ENCODE peak calls at places on chromosomes 13 and 19, in six cellular contexts. V, G, P, A, B and I are unnamed samples.

GRCh38 chr13:44912617-44913016 is 76.7 kb downstream of the NUFIP1 start:
- DNase-seq in V (no peak), G (no peak), P (no peak), A (no peak), B (no peak), I (no peak)

GRCh38 chr13:69324109-69324886 is 783.3 kb upstream of the ATXN8OS start:
- DNase-seq in V (no peak), G (peak; percentile 3), P (peak; percentile 56), A (no peak), B (peak; percentile 4), I (no peak)

GRCh38 chr13:23687614-23688013 is 117.4 kb downstream of the TNFRSF19 start:
- DNase-seq in V (no peak), G (no peak), P (no peak), A (peak; percentile 48), B (no peak), I (no peak)

GRCh38 chr13:34567558-34567957 is 374.5 kb upstream of the NBEA start:
- DNase-seq in V (no peak), G (no peak), P (no peak), A (no peak), B (no peak), I (no peak)

GRCh38 chr19:13839193-13839937 is 37.6 kb upstream of the NANOS3 start:
- DNase-seq in V (no peak), G (no peak), P (peak; percentile 72), A (peak; percentile 84), B (peak; percentile 76), I (peak; percentile 79)

GRCh38 chr13:52832268-52832667 is 16.2 kb downstream of the PCDH8 start:
- DNase-seq in V (no peak), G (no peak), P (no peak), A (no peak), B (no peak), I (no peak)

GRCh38 chr19:7969560-7969949 is 26.1 kb upstream of the TIMM44 start:
- DNase-seq in V (no peak), G (no peak), P (no peak), A (no peak), B (no peak), I (no peak)

GRCh38 chr13:107576430-107576829 is 638.9 kb downstream of the LIG4 start:
- DNase-seq in V (no peak), G (no peak), P (no peak), A (peak; percentile 35), B (no peak), I (peak; percentile 19)

GRCh38 chr19:56083668-56084067 is 37.4 kb downstream of the ZNF787 start:
- DNase-seq in V (no peak), G (no peak), P (no peak), A (no peak), B (no peak), I (no peak)

GRCh38 chr19:33111587-33111986 is 20.3 kb upstream of the WDR88 start:
- DNase-seq in V (no peak), G (no peak), P (no peak), A (no peak), B (no peak), I (no peak)

GRCh38 chr13:47803131-47803530 is 197.9 kb downstream of the SUCLA2 start:
- DNase-seq in V (no peak), G (no peak), P (no peak), A (no peak), B (no peak), I (no peak)

GRCh38 chr13:42000836-42001235 is 39.9 kb upstream of the VWA8 start:
- DNase-seq in V (no peak), G (no peak), P (no peak), A (no peak), B (no peak), I (no peak)

DNA sequence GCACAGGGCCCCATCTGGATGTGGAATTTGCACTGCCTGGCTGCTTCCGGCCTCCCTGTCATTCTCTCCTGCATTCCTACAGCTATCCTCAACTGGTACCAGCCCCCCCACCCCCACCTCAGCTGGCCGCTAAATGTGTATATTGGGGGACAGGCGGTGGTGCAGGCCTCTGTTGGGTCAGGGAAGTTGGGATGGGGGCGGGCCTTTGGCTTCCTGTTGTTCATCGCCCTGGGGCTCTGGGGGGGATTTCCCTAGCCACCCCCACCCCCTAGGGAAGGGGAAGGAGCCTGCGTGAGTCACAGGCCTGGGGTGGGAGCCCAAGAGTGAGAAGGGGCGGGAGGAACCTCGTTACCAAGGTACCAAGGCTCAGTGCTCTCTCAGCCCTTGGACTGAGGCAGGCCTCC is 10.6 kb downstream of the POU2F2 start:
- DNase-seq in V (peak; percentile 35), G (no peak), P (peak; percentile 33), A (peak; percentile 88), B (peak; percentile 67), I (peak; percentile 40)
- H2AFZ ChIP-seq in V (no peak overlapping the region), G (peak overlapping the region; percentile 10), P (no peak overlapping the region), A (peak overlapping the region; percentile 86), B (no peak overlapping the region), I (no peak overlapping the region)

DNA sequence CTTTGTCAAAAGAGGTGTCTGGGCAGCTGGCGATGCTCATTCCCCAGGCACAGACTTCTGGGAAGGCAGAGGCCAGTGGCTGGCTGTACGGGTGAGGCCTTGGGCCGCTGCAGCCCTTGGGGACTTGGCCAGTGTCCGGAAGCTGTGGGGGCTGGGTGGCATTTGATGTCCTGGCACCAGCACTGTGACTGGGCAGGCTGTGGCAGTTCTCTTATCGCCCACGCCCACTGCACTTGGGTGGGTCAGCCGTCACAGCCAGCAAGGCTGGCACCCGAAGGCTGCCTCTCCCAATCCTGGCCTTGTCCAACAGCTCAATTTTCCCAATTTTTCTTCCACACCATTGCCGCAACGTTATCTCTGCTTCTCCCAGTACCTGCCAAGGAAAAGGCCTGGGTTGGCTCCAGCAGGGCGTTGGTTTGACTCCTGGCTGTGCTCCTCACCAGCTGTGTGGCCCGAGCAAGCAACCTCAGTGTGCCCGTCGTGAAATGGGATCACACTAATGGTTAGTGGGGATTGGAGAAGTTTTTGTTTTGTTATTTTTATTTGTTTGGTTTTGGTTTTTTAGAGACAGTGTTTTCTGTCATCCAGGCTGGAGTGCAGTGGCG is 12.7 kb upstream of the SLC44A2 start:
- DNase-seq in V (no peak), G (no peak), P (peak; percentile 19), A (no peak), B (no peak), I (peak; percentile 64)
- H2AFZ ChIP-seq in V (no peak overlapping the region), G (no peak overlapping the region), P (peak overlapping the region; percentile 20), A (peak overlapping the region; percentile 16), B (no peak overlapping the region), I (no peak overlapping the region)

GRCh38 chr13:63088226-63088625 is 1672.6 kb upstream of the PCDH20 start:
- DNase-seq in V (no peak), G (no peak), P (peak; percentile 33), A (peak; percentile 59), B (no peak), I (no peak)
- H2AFZ ChIP-seq in V (peak overlapping the region; percentile 46), G (peak overlapping the region; percentile 61), P (no peak overlapping the region), A (peak overlapping the region; percentile 59), B (no peak overlapping the region), I (no peak overlapping the region)

GRCh38 chr19:40799558-40800338 is 757 bp downstream of the EGLN2 start:
- DNase-seq in V (no peak), G (no peak), P (no peak), A (no peak), B (peak; percentile 64), I (no peak)

GRCh38 chr19:40798223-40798996 is 581 bp upstream of the EGLN2 start:
- DNase-seq in V (peak; percentile 100), G (peak; percentile 100), P (peak; percentile 100), A (peak; percentile 99), B (peak; percentile 100), I (peak; percentile 100)

GRCh38 chr19:40798997-40799557 is at the start of gene EGLN2:
- DNase-seq in V (no peak), G (no peak), P (no peak), A (no peak), B (no peak), I (no peak)

GRCh38 chr19:40797166-40797962 is 1.6 kb upstream of the EGLN2 start:
- DNase-seq in V (no peak), G (no peak), P (no peak), A (no peak), B (no peak), I (no peak)

DNA sequence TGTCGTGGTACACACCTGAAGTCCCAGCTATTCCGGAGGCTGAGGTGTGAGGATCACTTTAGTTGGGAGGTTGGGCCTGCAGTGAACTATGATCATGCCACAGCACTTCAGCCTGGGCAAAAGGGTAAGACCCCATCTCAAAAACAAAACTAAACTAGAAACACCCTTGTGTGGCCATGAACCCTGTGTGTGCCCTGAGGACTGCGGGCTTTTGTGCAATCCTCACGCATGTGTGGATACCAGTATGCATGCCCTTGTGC is 1.1 kb upstream of the EGLN2 start:
- DNase-seq in V (no peak), G (no peak), P (no peak), A (no peak), B (no peak), I (no peak)
- H2AFZ ChIP-seq in V (peak overlapping the region; percentile 85), G (peak overlapping the region; percentile 85), P (peak overlapping the region; percentile 80), A (peak overlapping the region; percentile 88), B (peak overlapping the region; percentile 53), I (peak overlapping the region; percentile 75)

GRCh38 chr19:611506-611869 is 21.8 kb downstream of the HCN2 start:
- DNase-seq in V (no peak), G (no peak), P (peak; percentile 87), A (peak; percentile 96), B (no peak), I (no peak)

GRCh38 chr19:610801-611505 is 21.3 kb downstream of the HCN2 start:
- DNase-seq in V (peak; percentile 79), G (no peak), P (peak; percentile 69), A (peak; percentile 76), B (peak; percentile 80), I (no peak)

GRCh38 chr19:608155-609000 is 18.7 kb downstream of the HCN2 start:
- DNase-seq in V (peak; percentile 40), G (no peak), P (no peak), A (no peak), B (no peak), I (no peak)

GRCh38 chr19:609001-609340 is 19.3 kb downstream of the HCN2 start:
- DNase-seq in V (no peak), G (no peak), P (no peak), A (no peak), B (no peak), I (no peak)

DNA sequence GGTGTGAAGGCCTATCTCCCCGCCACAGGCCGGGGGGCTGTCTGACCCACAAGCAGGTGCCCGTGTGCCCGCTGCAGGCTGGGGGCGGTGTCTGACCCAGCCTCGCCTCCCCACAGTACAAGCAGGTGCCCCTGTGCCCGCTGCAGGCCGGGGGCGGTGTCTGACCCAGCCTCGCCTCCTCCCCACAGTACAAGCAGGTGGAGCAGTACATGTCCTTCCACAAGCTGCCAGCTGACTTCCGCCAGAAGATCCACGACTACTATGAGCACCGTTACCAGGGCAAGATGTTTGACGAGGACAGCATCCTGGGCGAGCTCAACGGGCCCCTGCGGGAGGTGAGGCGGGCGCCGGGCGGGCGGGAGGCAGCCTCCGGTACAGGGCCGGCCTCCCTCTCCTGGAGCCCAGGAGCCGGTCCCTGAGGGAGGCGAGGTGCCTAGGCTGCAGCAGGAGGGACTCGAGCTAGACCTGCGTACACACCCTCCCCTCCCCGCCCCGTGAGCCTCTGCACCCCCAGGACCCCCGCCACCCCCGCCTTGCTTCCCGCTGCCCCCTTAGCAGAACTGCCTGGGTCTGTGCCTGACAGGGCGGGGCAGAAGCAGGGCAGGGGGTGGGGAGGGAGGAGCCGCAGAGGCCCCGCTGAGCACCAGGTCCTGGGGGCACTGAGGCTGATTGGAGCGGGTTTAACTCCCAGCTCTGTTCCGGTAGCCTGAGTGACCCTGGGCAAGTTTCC is 20.6 kb downstream of the HCN2 start:
- DNase-seq in V (peak; percentile 36), G (no peak), P (no peak), A (no peak), B (peak; percentile 79), I (no peak)
- H2AFZ ChIP-seq in V (peak overlapping the region; percentile 74), G (peak overlapping the region; percentile 80), P (no peak overlapping the region), A (peak overlapping the region; percentile 84), B (peak overlapping the region; percentile 84), I (no peak overlapping the region)